ENCODE peak calls at places on chromosomes 3 and 15, in ten cellular contexts. K, A, F, P, W, E, L, C, G and R are unnamed samples.

GRCh38 chr3:124741027-124741426 is 10.8 kb downstream of the UMPS start:
- DNase-seq in K (no peak), A (peak; percentile 83), F (peak; percentile 32), P (no peak), W (no peak), E (no peak), L (peak; percentile 45), C (no peak), G (no peak), R (no peak)

GRCh38 chr3:66297917-66298316 is 77.1 kb downstream of the SLC25A26 start:
- DNase-seq in K (no peak), A (peak; percentile 1), F (peak; percentile 49), P (no peak), W (no peak), E (no peak), L (peak; percentile 75), C (no peak), G (no peak), R (no peak)

GRCh38 chr3:103002447-103002846 is 567.6 kb downstream of the ZPLD1 start:
- DNase-seq in K (no peak), A (no peak), F (no peak), P (no peak), W (no peak), E (no peak), L (no peak), C (peak; percentile 63), G (no peak), R (no peak)

GRCh38 chr15:79025802-79026201 is 64.8 kb downstream of the RASGRF1 start:
- DNase-seq in K (no peak), A (no peak), F (no peak), P (no peak), W (no peak), E (peak; percentile 30), L (no peak), C (no peak), G (no peak), R (no peak)

GRCh38 chr3:79032686-79033318 is 735.0 kb downstream of the ROBO1 start:
- DNase-seq in K (no peak), A (peak; percentile 35), F (peak; percentile 82), P (no peak), W (no peak), E (peak; percentile 62), L (peak; percentile 67), C (peak; percentile 78), G (peak; percentile 39), R (peak; percentile 57)

GRCh38 chr3:130850846-130851245 is 43.0 kb upstream of the ATP2C1 start:
- DNase-seq in K (no peak), A (peak; percentile 67), F (peak; percentile 35), P (no peak), W (no peak), E (peak; percentile 41), L (no peak), C (peak; percentile 49), G (no peak), R (no peak)

GRCh38 chr3:168575750-168576149 is 480.0 kb upstream of the GOLIM4 start:
- DNase-seq in K (no peak), A (no peak), F (no peak), P (no peak), W (no peak), E (no peak), L (no peak), C (no peak), G (no peak), R (no peak)

GRCh38 chr15:96170616-96171270 is 159.8 kb upstream of the NR2F2 start:
- DNase-seq in K (no peak), A (no peak), F (no peak), P (no peak), W (no peak), E (no peak), L (no peak), C (peak; percentile 70), G (peak; percentile 39), R (no peak)

GRCh38 chr3:115488410-115488809 is 134.9 kb upstream of the GAP43 start:
- DNase-seq in K (no peak), A (no peak), F (no peak), P (no peak), W (no peak), E (no peak), L (no peak), C (no peak), G (no peak), R (no peak)

GRCh38 chr15:29418178-29418577 is 148.6 kb upstream of the NSMCE3 start:
- DNase-seq in K (no peak), A (no peak), F (no peak), P (no peak), W (no peak), E (no peak), L (no peak), C (no peak), G (no peak), R (no peak)

GRCh38 chr3:178085817-178086123 is 450.5 kb upstream of the KCNMB2 start:
- DNase-seq in K (no peak), A (no peak), F (no peak), P (no peak), W (no peak), E (no peak), L (no peak), C (no peak), G (no peak), R (no peak)

GRCh38 chr15:73937313-73937695 is 11.0 kb downstream of the LOXL1 start:
- DNase-seq in K (no peak), A (no peak), F (no peak), P (no peak), W (no peak), E (no peak), L (no peak), C (no peak), G (no peak), R (no peak)

GRCh38 chr3:93989241-93989640 is 9.3 kb downstream of the ARL13B start:
- DNase-seq in K (no peak), A (no peak), F (no peak), P (no peak), W (no peak), E (no peak), L (no peak), C (no peak), G (no peak), R (no peak)

GRCh38 chr15:89429023-89429422 is 67.4 kb downstream of the RHCG start:
- DNase-seq in K (no peak), A (no peak), F (peak; percentile 24), P (no peak), W (no peak), E (no peak), L (no peak), C (peak; percentile 70), G (no peak), R (peak; percentile 20)

GRCh38 chr3:150508401-150508800 is 37.9 kb downstream of the SERP1 start:
- DNase-seq in K (no peak), A (peak; percentile 70), F (no peak), P (no peak), W (no peak), E (no peak), L (no peak), C (no peak), G (no peak), R (no peak)